ENCODE peak calls at places on chromosomes 16 and 17, in ten cellular contexts. O is GM04503; D is GM12865; A is activated naive CD8-positive, alpha-beta T cell treated with anti-CD3 and anti-CD28 coated beads, Interleukin-2, amount 50 U/mL, for 16 hours; U is stimulated activated CD4-positive, alpha-beta T cell treated with anti-CD3 and anti-CD28 coated beads, Interleukin-2, amount 100 ng/mL, for 24 hours; J is NCI-H774; S is T-helper 9 cell; G is AG20443; T is fibroblast of the conjunctiva; W is effector CD4-positive, alpha-beta T cell. X is an unnamed sample.

GRCh38 chr16:66717112-66717675 is 20.7 kb upstream of the CMTM4 start:
- DNase-seq in O (no peak), D (peak), A (no peak), U (peak), J (no peak), S (no peak), G (peak), T (no peak), W (no peak), X (peak)

GRCh38 chr16:57667526-57668258 is 414 bp upstream of the ADGRG3 start:
- DNase-seq in O (no peak), D (no peak), A (no peak), U (no peak), J (no peak), S (no peak), G (no peak), T (no peak), W (no peak), X (no peak)

GRCh38 chr16:23296994-23297393 is 5.1 kb upstream of the SCNN1B start:
- DNase-seq in O (peak), D (peak), A (no peak), U (no peak), J (peak), S (no peak), G (no peak), T (no peak), W (no peak), X (peak)

GRCh38 chr17:82031303-82031884 is at the start of gene RAC3:
- DNase-seq in O (no peak), D (peak), A (no peak), U (no peak), J (peak), S (no peak), G (peak), T (no peak), W (no peak), X (peak)

GRCh38 chr17:80861360-80861861 is 130.2 kb upstream of the CHMP6 start:
- DNase-seq in O (no peak), D (no peak), A (no peak), U (no peak), J (no peak), S (no peak), G (no peak), T (no peak), W (no peak), X (no peak)

GRCh38 chr17:19513897-19514488 is 19.7 kb upstream of the SLC47A1 start:
- DNase-seq in O (no peak), D (peak), A (peak), U (peak), J (peak), S (peak), G (peak), T (peak), W (peak), X (peak)

GRCh38 chr17:8922451-8922850 is 43.1 kb downstream of the PIK3R5 start:
- DNase-seq in O (peak), D (no peak), A (no peak), U (no peak), J (no peak), S (no peak), G (peak), T (peak), W (no peak), X (no peak)

GRCh38 chr17:31318298-31319190 is 2.9 kb downstream of the EVI2A start:
- DNase-seq in O (no peak), D (peak), A (no peak), U (peak), J (no peak), S (peak), G (peak), T (peak), W (peak), X (peak)

GRCh38 chr16:24589997-24590396 is 50.6 kb downstream of the RBBP6 start:
- DNase-seq in O (no peak), D (no peak), A (no peak), U (no peak), J (no peak), S (no peak), G (no peak), T (no peak), W (no peak), X (no peak)

GRCh38 chr16:50538411-50539052 is 9.7 kb upstream of the NKD1 start:
- DNase-seq in O (no peak), D (no peak), A (no peak), U (no peak), J (no peak), S (no peak), G (no peak), T (no peak), W (no peak), X (no peak)

GRCh38 chr16:51967566-51967965 is 579.4 kb downstream of the TOX3 start:
- DNase-seq in O (no peak), D (no peak), A (no peak), U (no peak), J (no peak), S (no peak), G (no peak), T (no peak), W (no peak), X (no peak)

GRCh38 chr17:68057531-68057952 is 22.0 kb downstream of the KPNA2 start:
- DNase-seq in O (no peak), D (peak), A (no peak), U (peak), J (no peak), S (peak), G (peak), T (no peak), W (peak), X (peak)

X was measured in Karpas-422.